ENCODE peak calls at places on chromosome 19, in six cellular contexts. T is CD4-positive, alpha-beta T cell; Y is astrocyte of the spinal cord; R is body of pancreas; G is psoas muscle; J is GM13976. I is an unnamed sample.

GRCh38 chr19:36110487-36111199 is at the start of gene OVOL3:
- DNase-seq in G (no peak), Y (no peak), J (no peak), R (no peak), T (no peak), I (no peak)

GRCh38 chr19:48713864-48714755 is 5.4 kb downstream of the MAMSTR start:
- DNase-seq in J (peak; percentile 100), Y (peak; percentile 100), T (peak; percentile 94), R (peak; percentile 99), G (peak; percentile 99), I (peak; percentile 99)

GRCh38 chr19:47541507-47541906 is 26.6 kb upstream of the NAPA start:
- DNase-seq in R (no peak), Y (no peak), J (no peak), G (no peak), T (no peak), I (peak; percentile 69)

GRCh38 chr19:39177110-39177699 is 19.6 kb upstream of the NCCRP1 start:
- DNase-seq in G (no peak), Y (no peak), R (no peak), J (no peak), T (no peak), I (no peak)

GRCh38 chr19:5718579-5719273 is 1.2 kb downstream of the LONP1 start:
- DNase-seq in J (peak; percentile 74), T (no peak), R (no peak), G (no peak), Y (peak; percentile 89), I (peak; percentile 87)

GRCh38 chr19:18442941-18443340 is 5.0 kb upstream of the ISYNA1 start:
- DNase-seq in Y (no peak), G (no peak), J (no peak), T (no peak), R (no peak), I (no peak)

GRCh38 chr19:35073516-35073915 is 32.0 kb downstream of the HPN start:
- DNase-seq in Y (no peak), J (no peak), R (no peak), T (no peak), G (no peak), I (no peak)

GRCh38 chr19:5397804-5398692 is 57.2 kb upstream of the ZNRF4 start:
- DNase-seq in T (no peak), J (no peak), R (no peak), G (no peak), Y (no peak), I (peak; percentile 11)

GRCh38 chr19:48815870-48816501 is 5.2 kb upstream of the BCAT2 start:
- DNase-seq in Y (no peak), T (no peak), G (no peak), R (peak; percentile 74), J (peak; percentile 62), I (peak; percentile 35)

GRCh38 chr19:47406711-47407416 is 12.5 kb downstream of the MEIS3 start:
- DNase-seq in Y (no peak), T (no peak), G (no peak), R (no peak), J (no peak), I (no peak)

DNA sequence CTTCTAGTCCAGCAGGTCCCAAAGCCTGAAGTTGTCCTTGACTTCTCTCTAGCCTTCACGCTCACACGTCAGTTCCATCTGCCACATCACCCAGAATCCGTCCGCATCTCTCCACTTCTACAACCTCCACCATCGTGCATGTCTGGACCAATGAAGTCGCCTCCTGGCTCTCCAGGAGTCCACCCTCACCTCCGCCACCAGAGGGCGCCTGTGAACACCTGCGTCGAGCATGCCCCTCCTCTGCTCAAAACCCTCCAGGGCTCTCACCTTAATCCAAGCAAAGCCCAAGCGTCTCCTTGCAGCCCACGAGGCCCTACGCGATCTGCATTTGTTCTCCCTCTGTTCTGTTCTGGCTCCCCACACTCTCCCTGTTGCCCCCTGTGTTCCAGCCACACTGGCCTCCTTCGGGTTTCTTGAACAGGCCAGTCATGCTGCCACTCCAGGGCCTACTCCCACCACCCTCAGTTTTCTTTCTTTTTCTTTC is 3.7 kb downstream of the USHBP1 start:
- DNase-seq in R (peak; percentile 89), T (peak; percentile 89), Y (peak; percentile 62), G (peak; percentile 83), J (peak; percentile 95), I (peak; percentile 94)
- TF ChIP-seq CTCF in R (peak; percentile 77), T (peak; percentile 88), Y (peak; percentile 86), G (peak; percentile 93), J (peak; percentile 91), I (peak; percentile 84)

GRCh38 chr19:16564842-16565241 is 7.4 kb downstream of the SLC35E1 start:
- DNase-seq in T (no peak), Y (no peak), G (no peak), R (peak; percentile 44), J (no peak), I (no peak)

GRCh38 chr19:16562608-16563025 is 9.6 kb downstream of the SLC35E1 start:
- DNase-seq in J (no peak), R (no peak), Y (no peak), T (no peak), G (no peak), I (no peak)

GRCh38 chr19:16569609-16570320 is 2.5 kb downstream of the SLC35E1 start:
- DNase-seq in R (peak; percentile 66), Y (no peak), G (no peak), T (no peak), J (no peak), I (no peak)

GRCh38 chr19:16566702-16567101 is 5.5 kb downstream of the SLC35E1 start:
- DNase-seq in R (no peak), J (no peak), G (no peak), Y (no peak), T (no peak), I (no peak)

GRCh38 chr19:16566161-16566560 is 6.1 kb downstream of the SLC35E1 start:
- DNase-seq in T (peak; percentile 78), J (no peak), Y (no peak), R (no peak), G (no peak), I (peak; percentile 85)
- TF ChIP-seq CTCF in T (no peak), J (no peak), Y (no peak), R (no peak), G (no peak), I (no peak)

GRCh38 chr19:56145698-56146097 is 4.6 kb downstream of the ZNF444 start:
- DNase-seq in Y (no peak), T (no peak), J (no peak), R (peak; percentile 60), G (no peak), I (no peak)
- TF ChIP-seq CTCF in Y (no peak), T (no peak), J (no peak), R (no peak), G (no peak), I (no peak)

GRCh38 chr19:45927565-45928261 is 13.1 kb upstream of the NANOS2 start:
- DNase-seq in T (peak; percentile 78), R (peak; percentile 92), Y (peak; percentile 89), G (peak; percentile 84), J (peak; percentile 98), I (peak; percentile 97)

GRCh38 chr19:45934551-45935230 is 20.1 kb upstream of the NANOS2 start:
- DNase-seq in G (no peak), R (no peak), Y (no peak), T (no peak), J (no peak), I (peak; percentile 25)

GRCh38 chr19:45933759-45934158 is 19.2 kb upstream of the NANOS2 start:
- DNase-seq in J (no peak), Y (no peak), R (no peak), G (no peak), T (no peak), I (no peak)

GRCh38 chr19:45929247-45929646 is 14.7 kb upstream of the NANOS2 start:
- DNase-seq in Y (no peak), J (no peak), T (no peak), R (no peak), G (no peak), I (no peak)

GRCh38 chr19:45931055-45931454 is 16.5 kb upstream of the NANOS2 start:
- DNase-seq in T (no peak), R (no peak), J (no peak), G (no peak), Y (no peak), I (no peak)
- TF ChIP-seq CTCF in T (no peak), R (no peak), J (no peak), G (no peak), Y (no peak), I (no peak)

GRCh38 chr19:22545751-22546150 is 88.4 kb upstream of the ZNF492 start:
- DNase-seq in T (no peak), G (no peak), Y (no peak), J (peak; percentile 32), R (peak; percentile 73), I (peak; percentile 61)
- TF ChIP-seq CTCF in T (no peak), G (peak; percentile 29), Y (no peak), J (no peak), R (peak; percentile 63), I (peak; percentile 57)

GRCh38 chr19:40639638-40639982 is 38.4 kb downstream of the LTBP4 start:
- DNase-seq in R (no peak), G (no peak), T (no peak), J (no peak), Y (no peak), I (no peak)
- TF ChIP-seq CTCF in R (no peak), G (no peak), T (no peak), J (no peak), Y (no peak), I (no peak)

DNA sequence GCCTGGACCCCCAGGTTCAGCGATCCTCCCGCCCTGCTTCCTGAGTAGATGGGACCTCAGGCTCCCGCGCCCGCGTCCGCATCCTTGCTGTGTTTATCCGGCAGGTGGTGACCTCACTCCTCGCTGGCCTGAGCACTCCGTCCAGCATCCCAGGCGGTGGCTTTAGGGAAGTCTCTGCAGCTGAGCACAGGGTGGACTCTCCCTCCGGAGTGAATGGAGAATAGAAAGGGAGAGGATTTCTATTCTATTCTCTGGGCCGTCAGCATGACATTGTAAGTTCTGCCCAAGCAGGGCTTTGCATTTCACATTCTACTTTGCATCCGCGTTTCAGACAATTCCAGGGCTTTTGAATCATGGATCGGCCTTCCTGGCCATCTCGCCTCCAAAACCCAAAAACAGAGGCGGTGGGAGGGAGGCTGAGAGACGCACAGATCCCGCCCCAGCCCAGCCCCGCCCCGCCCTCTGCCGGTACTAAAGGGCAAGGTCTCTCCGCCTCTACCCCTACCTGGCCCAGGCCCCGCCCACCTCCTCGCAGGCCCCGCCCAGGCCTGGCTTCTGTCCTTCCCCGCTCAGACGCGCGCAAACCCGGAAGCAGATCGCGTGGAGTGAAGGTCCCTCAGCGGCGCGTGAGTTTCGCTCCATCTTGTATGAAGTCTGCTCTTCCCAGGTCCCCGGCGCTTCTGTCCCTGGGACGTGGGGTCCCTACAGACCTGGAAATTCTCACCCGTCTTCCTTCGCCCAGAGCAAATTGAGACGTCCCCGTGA is at the start of gene ZNF525:
- DNase-seq in J (peak; percentile 97), G (peak; percentile 85), R (peak; percentile 97), T (peak; percentile 97), Y (peak; percentile 69), I (peak; percentile 98)
- TF ChIP-seq CTCF in J (no peak), G (no peak), R (no peak), T (peak; percentile 55), Y (no peak), I (peak; percentile 50)

GRCh38 chr19:42471554-42472249 is 29.0 kb upstream of the CXCL17 start:
- DNase-seq in G (no peak), J (no peak), T (no peak), R (no peak), Y (no peak), I (no peak)
- TF ChIP-seq CTCF in G (no peak), J (no peak), T (no peak), R (no peak), Y (no peak), I (no peak)

I was measured in activated CD8-positive, alpha-beta T cell treated with anti-CD3 and anti-CD28 coated beads for 36 hours.